ENCODE peak calls at places on chromosomes 3 and 15, in four cellular contexts. L is adipocyte, I is bronchial epithelial cell, T is tibial artery. Y is an unnamed sample.

GRCh38 chr15:60871731-60872130 is 357.4 kb downstream of the RORA start:
- DNase-seq in T (no peak), I (peak; percentile 12), L (peak; percentile 21), Y (no peak)

GRCh38 chr3:190252080-190252479 is 70.2 kb downstream of the CLDN1 start:
- DNase-seq in T (no peak), L (peak; percentile 94), I (peak; percentile 77), Y (no peak)

GRCh38 chr3:56940989-56941388 is 119.5 kb upstream of the SPATA12 start:
- DNase-seq in T (no peak), L (no peak), I (no peak), Y (no peak)

GRCh38 chr3:14391033-14391432 is 11.4 kb upstream of the SLC6A6 start:
- DNase-seq in I (peak; percentile 49), T (peak; percentile 71), L (peak; percentile 95), Y (peak; percentile 67)

GRCh38 chr3:121735047-121735696 is 14.4 kb downstream of the GOLGB1 start:
- DNase-seq in T (no peak), L (peak; percentile 26), I (no peak), Y (no peak)

GRCh38 chr3:123723527-123724168 is 138.8 kb upstream of the HACD2 start:
- DNase-seq in L (peak; percentile 93), I (peak; percentile 68), T (no peak), Y (peak; percentile 72)

GRCh38 chr3:13110678-13111116 is 37.5 kb upstream of the IQSEC1 start:
- DNase-seq in I (peak; percentile 58), L (peak; percentile 20), T (no peak), Y (no peak)

GRCh38 chr3:129413687-129414506 is 14.5 kb downstream of the EFCAB12 start:
- DNase-seq in I (peak; percentile 67), T (no peak), L (peak; percentile 52), Y (peak; percentile 98)

GRCh38 chr15:77506311-77507150 is 85.8 kb downstream of the HMG20A start:
- DNase-seq in L (no peak), I (no peak), T (peak; percentile 54), Y (no peak)

GRCh38 chr3:67349551-67350174 is 304.7 kb downstream of the SUCLG2 start:
- DNase-seq in T (no peak), L (no peak), I (peak; percentile 74), Y (peak; percentile 68)

GRCh38 chr15:30023798-30024295 is 58.9 kb upstream of the GOLGA8J start:
- DNase-seq in T (no peak), L (peak; percentile 59), I (peak; percentile 13), Y (peak; percentile 66)

GRCh38 chr3:17885986-17886385 is 143.6 kb upstream of the TBC1D5 start:
- DNase-seq in L (no peak), I (no peak), T (no peak), Y (no peak)

GRCh38 chr3:41169038-41169437 is 30.3 kb upstream of the CTNNB1 start:
- DNase-seq in I (peak; percentile 17), T (no peak), L (peak; percentile 15), Y (peak; percentile 24)

GRCh38 chr3:70264122-70264780 is 48.2 kb downstream of the MDFIC2 start:
- DNase-seq in I (peak; percentile 79), L (no peak), T (no peak), Y (peak; percentile 78)

GRCh38 chr3:151609491-151609890 is 124.2 kb upstream of the AADACL2 start:
- DNase-seq in T (no peak), L (no peak), I (no peak), Y (no peak)

GRCh38 chr3:58260261-58260731 is 22.7 kb downstream of the ABHD6 start:
- DNase-seq in I (peak; percentile 35), T (no peak), L (peak; percentile 24), Y (peak; percentile 86)

GRCh38 chr3:184371570-184372018 is 6.4 kb downstream of the THPO start:
- DNase-seq in L (peak; percentile 93), I (peak; percentile 83), T (peak; percentile 74), Y (peak; percentile 76)

GRCh38 chr3:10725846-10726245 is 90.2 kb upstream of the SLC6A11 start:
- DNase-seq in L (no peak), T (no peak), I (no peak), Y (no peak)

GRCh38 chr3:14141602-14142315 is 16.9 kb downstream of the TMEM43 start:
- DNase-seq in L (no peak), I (no peak), T (no peak), Y (no peak)

GRCh38 chr15:101156509-101157159 is 95.2 kb downstream of the CHSY1 start:
- DNase-seq in T (no peak), I (no peak), L (peak; percentile 25), Y (peak; percentile 78)

GRCh38 chr3:127408684-127409420 is 121.0 kb upstream of the PRR20G start:
- DNase-seq in I (no peak), T (no peak), L (no peak), Y (no peak)

GRCh38 chr3:42827654-42828053 is 18.4 kb downstream of the ACKR2 start:
- DNase-seq in L (peak; percentile 1), T (no peak), I (peak; percentile 58), Y (no peak)

GRCh38 chr15:94247789-94248638 is 16.7 kb downstream of the MCTP2 start:
- DNase-seq in I (no peak), L (no peak), T (no peak), Y (no peak)

GRCh38 chr3:96236499-96236898 is 577.9 kb upstream of the EPHA6 start:
- DNase-seq in T (no peak), I (no peak), L (no peak), Y (no peak)

GRCh38 chr3:78687520-78687919 is 1080.3 kb downstream of the ROBO1 start:
- DNase-seq in T (no peak), I (no peak), L (no peak), Y (no peak)

GRCh38 chr15:89496155-89497098 is at the start of gene RHCG:
- DNase-seq in L (no peak), T (no peak), I (peak; percentile 72), Y (peak; percentile 41)

GRCh38 chr3:179015551-179016020 is 56.0 kb downstream of the ZMAT3 start:
- DNase-seq in T (peak; percentile 24), L (peak; percentile 92), I (peak; percentile 76), Y (peak; percentile 86)

GRCh38 chr3:124800511-124801374 is 70.5 kb downstream of the UMPS start:
- DNase-seq in T (no peak), I (no peak), L (peak; percentile 19), Y (peak; percentile 66)

GRCh38 chr3:52108302-52109232 is 45.7 kb downstream of the POC1A start:
- DNase-seq in T (peak; percentile 58), I (no peak), L (no peak), Y (no peak)

GRCh38 chr15:50907866-50908208 is 646 bp upstream of the AP4E1 start:
- DNase-seq in I (peak; percentile 24), L (peak; percentile 64), T (no peak), Y (no peak)

GRCh38 chr3:4889896-4890295 is 89.3 kb upstream of the BHLHE40 start:
- DNase-seq in T (no peak), I (no peak), L (no peak), Y (peak; percentile 47)

GRCh38 chr3:139302084-139302800 is 41.6 kb upstream of the MRPS22 start:
- DNase-seq in I (peak; percentile 88), L (peak; percentile 99), T (no peak), Y (peak; percentile 99)

GRCh38 chr3:169260296-169260695 is 403.2 kb downstream of the MECOM start:
- DNase-seq in L (peak; percentile 48), I (no peak), T (no peak), Y (no peak)

GRCh38 chr3:155431856-155432570 is 138.5 kb upstream of the STRIT1 start:
- DNase-seq in L (no peak), T (no peak), I (no peak), Y (no peak)

DNA sequence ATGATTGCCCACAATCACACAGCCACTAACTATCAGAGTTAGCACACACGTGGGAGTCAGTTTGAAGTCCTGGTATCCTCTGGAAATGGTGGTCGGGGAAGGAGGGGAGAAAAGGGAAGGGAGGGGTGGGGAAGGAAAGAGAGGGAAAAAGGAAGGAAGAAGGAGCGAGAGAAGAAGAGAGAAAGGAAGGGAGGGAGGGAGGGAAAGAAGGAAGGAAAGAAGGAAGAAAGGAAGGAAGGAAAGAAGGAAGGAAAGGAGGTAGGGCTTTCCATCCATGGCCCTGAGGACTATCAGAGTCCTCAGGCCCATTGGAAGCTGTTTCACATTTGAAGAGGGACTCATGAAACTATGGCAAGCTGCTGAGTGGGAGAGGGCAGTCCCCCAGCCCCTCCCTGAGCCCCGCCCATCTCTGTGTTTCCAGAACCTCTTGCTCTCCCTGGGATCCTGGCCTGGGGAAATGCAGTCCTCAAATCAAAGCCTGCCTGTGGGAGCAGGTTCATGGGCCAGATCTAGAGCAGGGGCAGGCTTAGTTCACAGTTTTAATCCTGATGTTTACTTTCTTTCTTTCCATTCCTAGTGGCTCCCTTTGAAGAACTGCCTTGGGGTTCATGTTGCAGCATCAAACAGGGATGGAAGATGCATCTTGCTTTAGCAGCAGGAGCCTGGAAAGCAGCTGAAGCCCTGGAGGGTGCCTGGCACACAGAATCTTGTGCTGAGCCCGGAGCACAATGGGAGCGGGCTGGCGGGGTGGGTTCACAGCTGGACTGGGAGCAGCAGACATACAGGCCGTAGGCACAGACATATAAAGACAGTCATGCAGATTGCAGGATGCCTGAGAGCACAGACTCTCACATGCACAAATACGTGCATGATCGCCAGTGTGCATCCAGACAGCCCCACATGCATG is 66.1 kb upstream of the GLCE start:
- DNase-seq in I (no peak), L (no peak), T (no peak), Y (no peak)
- H3K27me3 ChIP-seq in I (peaks cover 9% of the 10 kb centered on the region), L (peaks cover 45% of the 10 kb centered on the region), T (no peaks in the 10 kb centered on the region), Y (no peaks in the 10 kb centered on the region)

DNA sequence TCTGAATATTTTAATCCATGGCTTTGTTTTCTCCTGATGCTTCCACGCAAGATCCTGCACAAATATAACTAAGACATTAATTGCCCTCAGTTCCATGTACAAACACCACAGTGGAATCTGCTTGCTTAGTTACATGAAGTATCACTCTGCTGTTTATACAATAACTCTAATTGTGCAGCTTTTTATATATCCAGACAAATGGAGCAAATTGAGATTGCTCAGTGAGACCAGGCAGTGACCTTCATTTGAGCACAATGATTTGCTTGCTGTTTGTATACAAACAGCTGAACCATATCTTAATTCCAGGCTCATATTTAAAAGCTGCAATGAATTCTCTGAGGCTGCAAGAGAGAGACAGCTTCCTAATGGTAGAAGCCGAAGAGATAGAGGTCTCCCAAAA is 243.7 kb downstream of the CADPS start:
- DNase-seq in L (no peak), T (no peak), I (no peak), Y (no peak)
- H3K27me3 ChIP-seq in L (peaks cover 16% of the 10 kb centered on the region), T (no peaks in the 10 kb centered on the region), I (peaks cover 2% of the 10 kb centered on the region), Y (no peaks in the 10 kb centered on the region)

GRCh38 chr3:186366206-186366605 is 4.2 kb upstream of the DGKG start:
- DNase-seq in T (no peak), L (no peak), I (no peak), Y (no peak)
- H3K27me3 ChIP-seq in T (no peaks in the 10 kb centered on the region), L (peaks cover 91% of the 10 kb centered on the region), I (peaks cover 30% of the 10 kb centered on the region), Y (peaks cover 19% of the 10 kb centered on the region)

DNA sequence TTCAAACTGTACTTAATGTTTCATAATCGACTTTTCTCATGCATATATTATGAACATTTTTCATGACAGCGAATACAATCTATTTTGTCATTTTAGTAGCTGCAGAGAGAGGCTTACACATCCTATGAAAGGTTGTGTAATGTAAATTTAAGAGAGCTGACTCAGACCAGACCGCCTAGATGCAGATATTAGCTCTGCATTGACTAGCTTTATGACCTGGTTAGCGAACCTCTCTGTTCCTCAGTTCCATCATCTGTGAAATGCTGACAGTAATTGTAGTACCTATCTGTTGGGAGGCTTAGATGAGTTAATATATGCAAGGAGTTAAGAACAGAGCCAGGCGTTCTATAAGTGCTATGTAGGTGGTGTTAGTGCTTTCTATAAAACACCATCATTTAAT is 116.2 kb upstream of the RASGRP1 start:
- DNase-seq in T (no peak), I (no peak), L (no peak), Y (no peak)
- H3K27me3 ChIP-seq in T (no peaks in the 10 kb centered on the region), I (no peaks in the 10 kb centered on the region), L (no peaks in the 10 kb centered on the region), Y (no peaks in the 10 kb centered on the region)

Y was measured in brain microvascular endothelial cell.